ENCODE peak calls at places on chromosome 19, in four cellular contexts. V is activated CD8-positive, alpha-beta T cell treated with anti-CD3 and anti-CD28 coated beads for 36 hours; A is RWPE1; O is left lung. K is an unnamed sample.

GRCh38 chr19:28065026-28065425 is 1147.9 kb downstream of the UQCRFS1 start:
- DNase-seq in A (no peak), O (no peak), V (no peak), K (no peak)

GRCh38 chr19:6970021-6970420 is 51.2 kb downstream of the MBD3L2B start:
- DNase-seq in O (no peak), A (no peak), V (no peak), K (no peak)

GRCh38 chr19:34461375-34462100 is 20.0 kb upstream of the WTIP start:
- DNase-seq in O (no peak), A (no peak), V (no peak), K (no peak)

GRCh38 chr19:7115721-7116120 is 46.2 kb downstream of the ZNF557 start:
- DNase-seq in O (no peak), V (no peak), A (no peak), K (no peak)

GRCh38 chr19:48330012-48330681 is 4.8 kb downstream of the EMP3 start:
- DNase-seq in A (no peak), O (peak; percentile 82), V (peak; percentile 93), K (peak; percentile 68)

GRCh38 chr19:6677924-6678689 is 8.1 kb upstream of the TNFSF14 start:
- DNase-seq in A (no peak), V (peak; percentile 70), O (peak; percentile 67), K (peak; percentile 60)

GRCh38 chr19:50500060-50500752 is 10.8 kb downstream of the JOSD2 start:
- DNase-seq in O (no peak), A (no peak), V (peak; percentile 52), K (no peak)

GRCh38 chr19:3671680-3672574 is 28.3 kb downstream of the PIP5K1C start:
- DNase-seq in O (no peak), A (no peak), V (peak; percentile 83), K (no peak)

GRCh38 chr19:10518444-10519361 is 1.5 kb upstream of the S1PR5 start:
- DNase-seq in A (no peak), V (peak; percentile 37), O (no peak), K (no peak)

GRCh38 chr19:52007436-52007804 is 591 bp downstream of the ZNF615 start:
- DNase-seq in V (peak; percentile 12), A (peak; percentile 12), O (no peak), K (no peak)

GRCh38 chr19:19335408-19336158 is 15.0 kb downstream of the MAU2 start:
- DNase-seq in A (peak; percentile 62), V (no peak), O (no peak), K (no peak)

GRCh38 chr19:29188704-29189375 is 24.1 kb downstream of the UQCRFS1 start:
- DNase-seq in V (no peak), A (no peak), O (no peak), K (no peak)

GRCh38 chr19:18029617-18030338 is 21.8 kb downstream of the ARRDC2 start:
- DNase-seq in V (peak; percentile 15), A (no peak), O (no peak), K (peak; percentile 65)

GRCh38 chr19:519449-519865 is 12.1 kb upstream of the CDC34 start:
- DNase-seq in V (no peak), A (no peak), O (no peak), K (peak; percentile 40)

GRCh38 chr19:10431943-10432735 is 11.8 kb downstream of the PDE4A start:
- DNase-seq in A (no peak), V (peak; percentile 73), O (peak; percentile 80), K (peak; percentile 80)

GRCh38 chr19:51012661-51013190 is 6.8 kb downstream of the KLK10 start:
- DNase-seq in A (no peak), O (no peak), V (no peak), K (peak; percentile 27)

GRCh38 chr19:40530091-40530901 is 46.4 kb upstream of the SHKBP1 start:
- DNase-seq in O (no peak), A (no peak), V (peak; percentile 21), K (no peak)

GRCh38 chr19:18506101-18506534 is 15.8 kb downstream of the ELL start:
- DNase-seq in V (no peak), O (no peak), A (no peak), K (no peak)

GRCh38 chr19:10863107-10863700 is 8.1 kb upstream of the CARM1 start:
- DNase-seq in A (no peak), V (no peak), O (peak; percentile 69), K (peak; percentile 68)

GRCh38 chr19:48121909-48122371 is 11.3 kb upstream of the PLA2G4C start:
- DNase-seq in A (peak; percentile 32), V (peak; percentile 21), O (no peak), K (no peak)

GRCh38 chr19:8512991-8513686 is 828 bp downstream of the ZNF414 start:
- DNase-seq in V (no peak), A (no peak), O (no peak), K (no peak)

GRCh38 chr19:49422407-49423277 is 599 bp downstream of the PTH2 start:
- DNase-seq in V (peak; percentile 77), O (no peak), A (no peak), K (no peak)
- TF ChIP-seq CTCF in V (peak; percentile 76), O (no peak), A (peak; percentile 25), K (peak; percentile 48)

DNA sequence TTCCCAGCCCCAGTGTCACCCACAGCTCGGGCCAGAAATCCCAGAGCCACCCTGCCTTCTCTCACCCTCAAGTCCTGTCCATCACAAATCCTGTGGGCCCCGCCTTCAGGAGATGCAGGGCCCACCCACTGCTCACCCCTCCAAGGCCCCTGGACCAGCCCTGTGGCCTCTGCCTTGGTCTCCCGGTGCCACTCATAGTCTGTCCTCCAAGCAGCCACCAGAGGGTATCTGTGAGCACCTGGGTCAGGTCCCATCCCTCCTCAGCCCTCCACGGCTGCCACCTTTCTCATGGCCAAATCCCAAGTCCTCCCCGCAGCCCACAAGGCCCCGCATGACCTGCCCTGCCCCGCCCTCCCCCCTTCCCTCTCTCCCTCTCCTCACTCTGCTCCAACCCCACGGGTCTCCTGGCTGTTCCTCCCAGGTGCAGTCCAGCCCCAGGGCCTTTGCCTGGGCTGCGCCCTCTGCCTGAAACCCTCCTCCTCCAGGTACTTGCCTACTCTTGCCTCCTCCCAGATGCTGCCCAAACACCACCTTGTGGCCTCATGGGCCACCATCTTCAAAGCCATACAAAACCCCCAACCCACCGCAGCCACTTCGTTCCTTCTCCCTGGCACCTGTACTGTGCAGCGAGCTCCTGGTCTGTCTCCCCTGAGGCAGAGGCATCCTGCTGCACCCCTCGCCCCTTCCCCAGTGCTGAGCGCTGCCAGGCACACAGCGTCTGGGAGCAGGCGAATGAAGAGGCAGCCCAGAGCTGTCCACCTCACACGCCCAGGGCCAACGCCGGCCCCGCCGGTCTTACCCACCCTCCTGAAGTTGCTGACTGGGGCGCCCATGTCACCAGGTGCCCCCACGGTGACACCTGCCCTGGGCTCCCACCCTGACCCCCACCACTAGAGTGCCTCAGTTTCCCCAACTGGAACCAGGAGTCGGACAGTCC is 13.2 kb upstream of the UQCR11 start:
- DNase-seq in V (peak; percentile 54), O (no peak), A (peak; percentile 47), K (no peak)
- TF ChIP-seq CTCF in V (peak; percentile 26), O (no peak), A (peak; percentile 28), K (peak; percentile 17)

GRCh38 chr19:33216198-33216830 is 9.3 kb downstream of the SLC7A10 start:
- DNase-seq in V (no peak), A (no peak), O (no peak), K (no peak)

GRCh38 chr19:33212773-33213172 is 12.9 kb downstream of the SLC7A10 start:
- DNase-seq in V (no peak), O (no peak), A (no peak), K (no peak)

GRCh38 chr19:33215438-33216197 is 10.0 kb downstream of the SLC7A10 start:
- DNase-seq in V (no peak), O (no peak), A (no peak), K (no peak)

GRCh38 chr19:33212024-33212772 is 13.5 kb downstream of the SLC7A10 start:
- DNase-seq in V (no peak), A (no peak), O (no peak), K (no peak)

DNA sequence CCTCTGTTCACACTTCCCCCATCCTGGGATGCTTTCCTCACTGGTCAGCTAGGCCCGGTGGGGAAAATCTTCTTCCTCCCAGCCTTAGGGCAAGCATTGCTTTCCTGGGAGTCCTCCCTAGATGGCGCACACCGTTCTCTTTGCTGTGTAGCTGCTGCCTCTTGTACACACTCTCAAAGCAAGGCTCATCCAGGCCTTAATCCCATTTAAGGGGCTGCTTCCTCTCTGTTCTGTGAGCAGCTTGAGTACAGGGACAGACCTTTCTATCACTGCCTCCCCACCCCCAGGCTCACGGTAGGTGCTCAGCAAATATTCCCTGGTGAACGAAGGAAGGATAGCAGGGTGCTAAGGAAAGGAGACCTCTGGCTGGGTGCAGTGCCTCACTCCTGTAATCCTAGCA is 11.0 kb downstream of the SLC7A10 start:
- DNase-seq in O (no peak), A (no peak), V (no peak), K (no peak)
- TF ChIP-seq CTCF in O (no peak), A (no peak), V (no peak), K (no peak)

GRCh38 chr19:45753548-45753947 is 15.5 kb downstream of the SIX5 start:
- DNase-seq in A (no peak), O (no peak), V (no peak), K (no peak)
- TF ChIP-seq CTCF in A (no peak), O (no peak), V (no peak), K (no peak)